ENCODE peak calls at places on chromosomes 4 and X, in six cellular contexts. W is left ventricle myocardium inferior, Q is A549, H is psoas muscle, F is transverse colon, D is IMR-90. L is an unnamed sample.

GRCh38 chr4:152258804-152259708 is 276.8 kb downstream of the FBXW7 start:
- DNase-seq in F (no peak), H (no peak), W (no peak), D (peak; percentile 73), Q (no peak), L (no peak)

GRCh38 chr4:31461425-31461824 is 741.3 kb downstream of the PCDH7 start:
- DNase-seq in F (no peak), W (no peak), H (no peak), Q (no peak), D (no peak), L (no peak)

GRCh38 chr4:122661661-122662160 is 40.8 kb upstream of the IL21 start:
- DNase-seq in W (no peak), F (no peak), D (peak; percentile 20), H (no peak), Q (no peak), L (no peak)

GRCh38 chrX:101708180-101708579 is 48.5 kb upstream of the ARMCX2 start:
- DNase-seq in D (peak; percentile 1), Q (no peak), H (no peak), W (no peak), F (no peak), L (no peak)

GRCh38 chr4:58611012-58611411 is 1500.8 kb upstream of the IGFBP7 start:
- DNase-seq in D (no peak), H (no peak), F (no peak), W (no peak), Q (no peak), L (no peak)

GRCh38 chr4:86977621-86978184 is 42.9 kb downstream of the AFF1 start:
- DNase-seq in D (peak; percentile 76), H (no peak), W (no peak), F (peak; percentile 43), Q (peak; percentile 76), L (no peak)

GRCh38 chrX:24100713-24101112 is 46.0 kb downstream of the EIF2S3 start:
- DNase-seq in D (peak; percentile 72), H (no peak), W (no peak), F (no peak), Q (no peak), L (no peak)

GRCh38 chr4:22978656-22979055 is 285.9 kb downstream of the GBA3 start:
- DNase-seq in W (no peak), D (no peak), Q (no peak), F (no peak), H (no peak), L (no peak)

GRCh38 chr4:167885872-167886271 is 206.5 kb upstream of the ANXA10 start:
- DNase-seq in D (peak; percentile 46), H (no peak), W (no peak), Q (no peak), F (no peak), L (no peak)

GRCh38 chrX:65697915-65698796 is 30.7 kb downstream of the MSN start:
- DNase-seq in Q (no peak), D (no peak), F (peak; percentile 66), H (no peak), W (peak; percentile 44), L (no peak)

GRCh38 chrX:139969286-139969685 is 4.0 kb upstream of the CXorf66 start:
- DNase-seq in W (no peak), Q (no peak), H (no peak), D (no peak), F (no peak), L (no peak)

GRCh38 chr4:38856524-38857337 is at the start of gene TLR6:
- DNase-seq in Q (no peak), W (no peak), F (peak; percentile 76), D (peak; percentile 68), H (no peak), L (peak; percentile 57)

GRCh38 chr4:181272427-181272826 is 970.8 kb upstream of the TENM3 start:
- DNase-seq in H (no peak), D (no peak), W (no peak), Q (no peak), F (no peak), L (no peak)

GRCh38 chr4:16227462-16227868 is 1.2 kb upstream of the TAPT1 start:
- DNase-seq in F (peak; percentile 51), D (peak; percentile 30), Q (no peak), W (peak; percentile 47), H (peak; percentile 72), L (no peak)

GRCh38 chr4:182124359-182124758 is 118.8 kb upstream of the TENM3 start:
- DNase-seq in D (no peak), H (no peak), Q (no peak), F (no peak), W (no peak), L (no peak)

GRCh38 chr4:184628103-184628502 is 21.1 kb downstream of the CASP3 start:
- DNase-seq in Q (no peak), W (no peak), F (no peak), D (peak; percentile 58), H (no peak), L (no peak)

GRCh38 chr4:159137176-159137575 is 34.3 kb downstream of the RAPGEF2 start:
- DNase-seq in D (no peak), H (no peak), Q (no peak), F (peak; percentile 27), W (no peak), L (no peak)

GRCh38 chrX:128436397-128437103 is 384.3 kb upstream of the ACTRT1 start:
- DNase-seq in W (no peak), Q (no peak), F (no peak), D (no peak), H (no peak), L (no peak)

GRCh38 chr4:81198151-81198550 is 16.9 kb downstream of the PRKG2 start:
- DNase-seq in D (no peak), F (no peak), W (no peak), H (no peak), Q (no peak), L (no peak)

GRCh38 chr4:84971319-84971932 is 4.9 kb upstream of the WDFY3 start:
- DNase-seq in Q (peak; percentile 16), H (no peak), W (no peak), D (peak; percentile 70), F (no peak), L (no peak)

GRCh38 chrX:267771-268261 is 13.4 kb upstream of the PLCXD1 start:
- DNase-seq in Q (no peak), W (peak; percentile 10), H (peak; percentile 27), D (no peak), F (peak; percentile 44), L (peak; percentile 4)

GRCh38 chr4:47213539-47213938 is 182.2 kb downstream of the GABRB1 start:
- DNase-seq in F (no peak), Q (no peak), W (no peak), H (no peak), D (peak; percentile 7), L (no peak)

GRCh38 chr4:78313754-78314120 is 237.8 kb upstream of the ANXA3 start:
- DNase-seq in W (no peak), Q (no peak), D (no peak), H (no peak), F (no peak), L (no peak)

GRCh38 chrX:47380268-47380667 is 9.9 kb downstream of the ZNF157 start:
- DNase-seq in W (peak; percentile 16), Q (no peak), D (no peak), H (no peak), F (peak; percentile 51), L (no peak)

GRCh38 chrX:27966955-27967354 is 14.3 kb downstream of the DCAF8L1 start:
- DNase-seq in D (peak; percentile 60), Q (no peak), H (no peak), W (no peak), F (peak; percentile 22), L (no peak)

DNA sequence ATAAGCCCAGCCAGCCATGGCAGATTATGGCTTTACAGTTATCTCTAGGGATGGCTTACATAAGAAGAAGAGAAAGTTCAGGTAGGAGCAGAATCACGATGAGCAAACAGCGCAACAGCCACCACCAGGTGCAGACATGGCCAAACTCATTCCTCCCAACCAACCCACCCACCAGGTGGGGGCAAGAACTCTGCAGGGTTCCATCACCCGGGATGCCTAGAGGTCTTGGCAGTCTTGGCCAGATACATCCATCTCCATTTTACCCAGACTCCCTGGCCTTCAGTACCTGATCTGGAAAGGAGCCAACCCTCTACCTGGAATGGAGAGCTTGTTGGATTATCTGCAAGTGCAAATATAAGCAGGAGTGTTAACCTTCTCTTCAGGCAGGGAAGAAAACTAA is 7.5 kb downstream of the TSC22D3 start:
- DNase-seq in F (no peak), Q (no peak), W (no peak), D (no peak), H (no peak), L (no peak)
- H3K4me3 ChIP-seq in F (no peak overlapping the region), Q (no peak overlapping the region), W (no peak overlapping the region), D (no peak overlapping the region), H (no peak overlapping the region), L (no peak overlapping the region)

GRCh38 chr4:40916880-40917279 is 167.1 kb downstream of the NSUN7 start:
- DNase-seq in Q (peak; percentile 36), H (peak; percentile 65), F (peak; percentile 23), W (peak; percentile 38), D (no peak), L (peak; percentile 83)
- TF ChIP-seq CTCF in Q (no peak), H (peak; percentile 45), F (no peak), W (peak; percentile 48), D (peak; percentile 2), L (peak; percentile 89)

DNA sequence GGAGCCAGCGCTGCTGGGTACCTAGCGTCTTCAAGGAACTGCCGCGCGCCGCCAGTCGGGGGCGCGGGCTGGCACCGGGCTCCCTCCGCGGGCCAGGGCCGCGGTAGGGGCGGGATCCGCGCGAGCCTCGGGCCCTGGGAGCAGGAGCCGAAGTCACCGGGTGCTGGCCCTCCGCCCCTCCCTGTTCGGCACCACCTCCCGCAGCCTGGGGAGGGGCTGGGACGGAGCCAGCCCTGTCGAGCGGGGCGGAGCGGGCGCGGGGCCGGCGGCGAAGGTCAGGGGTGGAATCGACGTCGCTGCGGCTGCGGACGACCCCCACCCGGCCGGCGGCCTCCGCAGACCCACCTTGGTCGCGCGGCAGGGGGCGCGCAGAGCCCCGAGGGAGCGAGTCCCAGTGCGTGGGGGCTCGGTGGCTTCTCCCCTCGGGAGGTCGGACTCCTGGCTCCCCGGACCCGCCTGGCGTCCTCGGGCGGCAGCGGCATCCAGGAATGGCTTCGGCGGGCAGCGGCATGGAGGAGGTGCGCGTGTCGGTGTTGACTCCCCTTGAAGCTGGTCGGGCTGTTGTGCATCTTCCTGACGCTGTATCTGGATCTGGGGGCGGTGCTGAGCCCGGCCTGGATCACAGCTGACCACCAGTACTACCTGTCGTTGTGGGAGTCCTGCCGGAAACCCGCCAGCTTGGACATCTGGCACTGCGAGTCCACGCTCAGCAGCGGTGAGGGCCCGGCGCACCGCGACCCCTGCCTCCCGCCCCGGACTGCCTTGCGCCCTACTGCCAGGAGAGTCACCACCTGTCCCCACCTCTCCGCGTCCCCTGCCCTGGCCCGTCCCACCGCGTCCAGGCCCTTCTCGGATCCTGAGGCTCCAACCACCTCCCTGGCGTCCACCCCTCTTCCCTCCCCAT is 50.5 kb upstream of the FAM47C start:
- DNase-seq in Q (peak; percentile 21), D (no peak), H (no peak), W (no peak), F (peak; percentile 17), L (no peak)
- H3K4me3 ChIP-seq in Q (peak overlapping the region; percentile 53), D (no peak overlapping the region), H (peak overlapping the region; percentile 54), W (peak overlapping the region; percentile 54), F (no peak overlapping the region), L (no peak overlapping the region)

GRCh38 chr4:45442466-45442865 is 681.4 kb downstream of the GABRG1 start:
- DNase-seq in Q (no peak), D (no peak), W (no peak), F (no peak), H (no peak), L (peak; percentile 48)
- TF ChIP-seq CTCF in Q (no peak), D (no peak), W (peak; percentile 51), F (no peak), H (no peak), L (peak; percentile 53)

GRCh38 chr4:107721436-107722090 is 1.5 kb upstream of the PAPSS1 start:
- DNase-seq in Q (no peak), F (peak; percentile 57), D (no peak), H (no peak), W (no peak), L (no peak)
- H3K4me3 ChIP-seq in Q (no peak overlapping the region), F (no peak overlapping the region), D (no peak overlapping the region), H (peak overlapping the region; percentile 99), W (peak overlapping the region; percentile 93), L (no peak overlapping the region)

L was measured in WERI-Rb-1.